ENCODE peak calls at places on chromosomes 13 and 19, in six cellular contexts. One of them, this sample, is unnamed.

GRCh38 chr19:51971624-51972023 is 15.0 kb downstream of the ZNF350 start:
- DNase-seq in GM23338: peak; percentile 22
- DNase-seq in transverse colon: no peak
- DNase-seq in spleen: no peak
- DNase-seq in stomach: no peak
- DNase-seq in K562: peak; percentile 32
- DNase-seq in this sample: no peak

GRCh38 chr19:41940443-41941409 is 12.5 kb upstream of the ERFL start:
- DNase-seq in GM23338: peak; percentile 17
- DNase-seq in transverse colon: no peak
- DNase-seq in spleen: peak; percentile 77
- DNase-seq in stomach: no peak
- DNase-seq in K562: no peak
- DNase-seq in this sample: peak; percentile 83

GRCh38 chr19:51701468-51702100 is 8.5 kb downstream of the SPACA6 start:
- DNase-seq in GM23338: no peak
- DNase-seq in transverse colon: no peak
- DNase-seq in spleen: no peak
- DNase-seq in stomach: no peak
- DNase-seq in K562: peak; percentile 89
- DNase-seq in this sample: no peak

GRCh38 chr13:79003989-79004550 is 345.1 kb upstream of the OBI1 start:
- DNase-seq in GM23338: no peak
- DNase-seq in transverse colon: no peak
- DNase-seq in spleen: no peak
- DNase-seq in stomach: no peak
- DNase-seq in K562: no peak
- DNase-seq in this sample: no peak

GRCh38 chr13:48126944-48127814 is 32.3 kb upstream of the MED4 start:
- DNase-seq in GM23338: peak; percentile 88
- DNase-seq in transverse colon: peak; percentile 19
- DNase-seq in spleen: no peak
- DNase-seq in stomach: peak; percentile 29
- DNase-seq in K562: peak; percentile 61
- DNase-seq in this sample: no peak

GRCh38 chr13:46721054-46721453 is 75.9 kb downstream of the ESD start:
- DNase-seq in GM23338: peak; percentile 73
- DNase-seq in transverse colon: peak; percentile 39
- DNase-seq in spleen: no peak
- DNase-seq in stomach: peak; percentile 53
- DNase-seq in K562: peak; percentile 50
- DNase-seq in this sample: peak; percentile 32

GRCh38 chr19:52748336-52748950 is 13.6 kb upstream of the ZNF611 start:
- DNase-seq in GM23338: peak; percentile 85
- DNase-seq in transverse colon: no peak
- DNase-seq in spleen: no peak
- DNase-seq in stomach: no peak
- DNase-seq in K562: peak; percentile 56
- DNase-seq in this sample: no peak

GRCh38 chr19:18894254-18895037 is 1.5 kb downstream of the CERS1 start:
- DNase-seq in GM23338: peak; percentile 68
- DNase-seq in transverse colon: no peak
- DNase-seq in spleen: peak; percentile 45
- DNase-seq in stomach: no peak
- DNase-seq in K562: peak; percentile 41
- DNase-seq in this sample: no peak

GRCh38 chr19:13398780-13399726 is 107.2 kb downstream of the CACNA1A start:
- DNase-seq in GM23338: no peak
- DNase-seq in transverse colon: no peak
- DNase-seq in spleen: no peak
- DNase-seq in stomach: no peak
- DNase-seq in K562: peak; percentile 62
- DNase-seq in this sample: no peak

GRCh38 chr13:63636231-63636993 is 2220.8 kb upstream of the PCDH20 start:
- DNase-seq in GM23338: peak; percentile 43
- DNase-seq in transverse colon: no peak
- DNase-seq in spleen: no peak
- DNase-seq in stomach: no peak
- DNase-seq in K562: no peak
- DNase-seq in this sample: no peak

GRCh38 chr13:111201304-111201940 is 86.3 kb downstream of the ARHGEF7 start:
- DNase-seq in GM23338: no peak
- DNase-seq in transverse colon: no peak
- DNase-seq in spleen: no peak
- DNase-seq in stomach: no peak
- DNase-seq in K562: no peak
- DNase-seq in this sample: no peak

GRCh38 chr19:51803529-51803928 is 8.6 kb downstream of the FPR3 start:
- DNase-seq in GM23338: peak; percentile 27
- DNase-seq in transverse colon: no peak
- DNase-seq in spleen: no peak
- DNase-seq in stomach: no peak
- DNase-seq in K562: peak; percentile 65
- DNase-seq in this sample: no peak

GRCh38 chr13:49714757-49715156 is 23.5 kb upstream of the EBPL start:
- DNase-seq in GM23338: no peak
- DNase-seq in transverse colon: no peak
- DNase-seq in spleen: no peak
- DNase-seq in stomach: no peak
- DNase-seq in K562: no peak
- DNase-seq in this sample: no peak

GRCh38 chr19:39928357-39928725 is 6.1 kb downstream of the FCGBP start:
- DNase-seq in GM23338: no peak
- DNase-seq in transverse colon: no peak
- DNase-seq in spleen: no peak
- DNase-seq in stomach: no peak
- DNase-seq in K562: no peak
- DNase-seq in this sample: no peak

GRCh38 chr19:10643968-10644290 is 10.2 kb upstream of the ILF3 start:
- DNase-seq in GM23338: no peak
- DNase-seq in transverse colon: no peak
- DNase-seq in spleen: no peak
- DNase-seq in stomach: no peak
- DNase-seq in K562: no peak
- DNase-seq in this sample: no peak

GRCh38 chr19:10646781-10647180 is 7.4 kb upstream of the ILF3 start:
- DNase-seq in GM23338: no peak
- DNase-seq in transverse colon: no peak
- DNase-seq in spleen: no peak
- DNase-seq in stomach: no peak
- DNase-seq in K562: no peak
- DNase-seq in this sample: no peak

GRCh38 chr19:10643166-10643967 is 10.8 kb upstream of the ILF3 start:
- DNase-seq in GM23338: no peak
- DNase-seq in transverse colon: no peak
- DNase-seq in spleen: no peak
- DNase-seq in stomach: no peak
- DNase-seq in K562: no peak
- DNase-seq in this sample: no peak

GRCh38 chr19:10642473-10642872 is 11.7 kb upstream of the ILF3 start:
- DNase-seq in GM23338: no peak
- DNase-seq in transverse colon: no peak
- DNase-seq in spleen: no peak
- DNase-seq in stomach: no peak
- DNase-seq in K562: no peak
- DNase-seq in this sample: no peak

DNA sequence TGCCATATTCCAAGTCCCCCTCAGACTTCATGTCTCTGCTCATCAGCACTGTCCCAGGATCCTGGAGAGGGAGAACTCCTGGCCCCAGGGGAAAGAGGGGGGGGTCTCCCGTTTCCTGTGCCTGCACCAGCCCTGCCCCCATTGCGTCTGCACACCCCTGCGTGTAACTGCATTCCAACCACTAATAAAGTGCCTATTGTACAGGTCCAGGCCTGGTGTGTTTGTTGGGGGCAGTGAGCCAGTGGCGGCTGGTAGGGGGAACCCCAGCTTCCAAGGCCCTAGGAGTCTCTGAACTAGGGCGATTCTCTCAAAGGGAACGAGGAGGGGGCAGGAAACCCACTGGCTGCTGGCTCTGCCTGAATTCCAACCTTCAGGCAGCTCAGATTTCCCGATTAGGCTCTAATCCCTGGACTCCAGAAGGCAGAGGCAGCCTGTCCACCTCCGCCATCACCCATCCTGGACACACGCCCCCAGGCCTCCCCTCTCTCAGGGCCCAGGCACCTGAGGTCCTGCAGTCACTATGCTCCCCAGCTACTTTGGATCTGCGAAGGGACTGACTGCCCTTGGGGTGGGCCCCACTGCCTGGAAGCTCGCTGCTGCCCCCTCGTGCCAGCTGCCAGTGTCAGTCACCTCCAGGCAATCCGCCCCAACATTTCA is 9.7 kb upstream of the ILF3 start:
- DNase-seq in GM23338: peak; percentile 94
- DNase-seq in transverse colon: peak; percentile 90
- DNase-seq in spleen: peak; percentile 96
- DNase-seq in stomach: peak; percentile 87
- DNase-seq in K562: peak; percentile 88
- DNase-seq in this sample: peak; percentile 89
- H3K4me3 ChIP-seq in GM23338: peak overlapping the region; percentile 21
- H3K4me3 ChIP-seq in transverse colon: no peak overlapping the region
- H3K4me3 ChIP-seq in spleen: no peak overlapping the region
- H3K4me3 ChIP-seq in stomach: no peak overlapping the region
- H3K4me3 ChIP-seq in K562: no peak overlapping the region
- H3K4me3 ChIP-seq in this sample: no peak overlapping the region

DNA sequence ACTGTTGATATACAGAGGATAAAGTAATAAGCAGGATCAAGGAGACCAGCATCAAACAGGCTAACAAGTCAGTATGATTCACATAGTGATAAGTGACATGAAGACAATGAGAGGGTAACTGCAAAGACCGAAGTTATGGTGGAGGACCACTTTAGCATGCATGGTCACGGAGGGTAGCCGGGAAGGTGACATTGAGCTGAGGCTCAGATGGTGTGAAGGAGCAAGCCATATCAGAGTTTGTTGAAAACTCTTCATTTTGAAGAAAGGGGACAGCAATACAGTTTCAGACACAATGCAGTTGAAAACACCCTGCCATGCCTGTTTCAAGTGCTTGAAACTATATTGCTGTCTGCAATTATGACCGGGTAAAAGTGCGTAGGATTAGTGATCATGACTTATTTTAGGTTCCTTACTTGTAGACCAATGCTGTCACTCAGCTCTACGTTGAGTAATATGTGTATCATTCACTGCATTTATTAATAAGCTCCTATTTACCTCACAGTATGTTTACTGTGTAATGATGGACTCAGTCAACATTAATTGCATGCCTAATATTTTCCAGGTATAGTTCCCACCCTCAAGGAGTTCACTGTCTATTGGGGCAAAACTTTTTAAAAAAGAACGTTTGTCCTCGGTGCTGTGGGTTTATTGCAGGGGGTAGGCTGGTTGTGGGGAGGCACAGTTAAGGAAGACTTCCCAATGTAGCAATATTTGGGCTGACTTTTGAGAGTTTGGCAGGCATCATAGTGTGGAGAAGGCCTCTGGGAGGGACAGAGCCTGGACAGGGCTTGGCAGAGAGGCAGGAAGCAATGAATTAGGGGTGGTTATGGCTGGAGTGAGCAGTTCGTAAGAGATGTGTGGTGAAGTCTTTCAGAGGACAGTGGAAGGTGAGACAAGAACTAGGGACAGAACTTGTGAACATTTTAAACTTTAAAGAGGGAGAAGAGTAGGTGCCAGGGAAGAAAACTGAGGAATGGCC is 3.2 kb downstream of the UBAC2 start:
- DNase-seq in GM23338: no peak
- DNase-seq in transverse colon: no peak
- DNase-seq in spleen: no peak
- DNase-seq in stomach: no peak
- DNase-seq in K562: no peak
- DNase-seq in this sample: no peak
- H3K4me1 ChIP-seq in GM23338: peaks cover 7% of the 10 kb centered on the region
- H3K4me1 ChIP-seq in transverse colon: peaks cover 34% of the 10 kb centered on the region
- H3K4me1 ChIP-seq in spleen: peaks cover 43% of the 10 kb centered on the region
- H3K4me1 ChIP-seq in stomach: peaks cover 10% of the 10 kb centered on the region
- H3K4me1 ChIP-seq in K562: peaks cover 13% of the 10 kb centered on the region
- H3K4me1 ChIP-seq in this sample: peaks cover 41% of the 10 kb centered on the region

DNA sequence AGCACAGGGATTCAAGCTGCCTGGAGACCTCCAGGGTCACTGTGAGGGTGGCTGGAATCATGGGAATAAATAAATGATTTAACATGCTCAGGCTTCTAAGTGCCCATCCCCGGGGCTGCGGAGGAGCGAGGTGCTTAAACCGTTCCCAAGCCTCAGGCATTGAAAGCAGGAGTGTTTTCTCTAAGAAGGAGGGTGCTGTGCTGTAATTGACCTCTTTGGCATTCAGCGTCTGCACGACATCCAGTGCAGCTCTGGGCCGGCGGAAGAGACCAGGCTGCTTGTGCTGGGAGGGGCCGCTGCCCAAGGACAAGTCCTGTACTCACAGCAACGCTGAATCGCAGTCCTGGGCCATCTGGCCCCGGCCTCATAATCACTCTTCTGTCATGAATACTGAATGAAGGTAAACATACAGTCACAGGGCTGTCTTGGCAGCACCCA is 24.9 kb downstream of the GPR42 start:
- DNase-seq in GM23338: no peak
- DNase-seq in transverse colon: peak; percentile 20
- DNase-seq in spleen: no peak
- DNase-seq in stomach: peak; percentile 43
- DNase-seq in K562: no peak
- DNase-seq in this sample: peak; percentile 43
- TF ChIP-seq POLR2AphosphoS5 in GM23338: no peak
- TF ChIP-seq POLR2AphosphoS5 in transverse colon: no peak
- TF ChIP-seq POLR2AphosphoS5 in spleen: no peak
- TF ChIP-seq POLR2AphosphoS5 in stomach: no peak
- TF ChIP-seq POLR2AphosphoS5 in K562: no peak
- TF ChIP-seq POLR2AphosphoS5 in this sample: no peak

DNA sequence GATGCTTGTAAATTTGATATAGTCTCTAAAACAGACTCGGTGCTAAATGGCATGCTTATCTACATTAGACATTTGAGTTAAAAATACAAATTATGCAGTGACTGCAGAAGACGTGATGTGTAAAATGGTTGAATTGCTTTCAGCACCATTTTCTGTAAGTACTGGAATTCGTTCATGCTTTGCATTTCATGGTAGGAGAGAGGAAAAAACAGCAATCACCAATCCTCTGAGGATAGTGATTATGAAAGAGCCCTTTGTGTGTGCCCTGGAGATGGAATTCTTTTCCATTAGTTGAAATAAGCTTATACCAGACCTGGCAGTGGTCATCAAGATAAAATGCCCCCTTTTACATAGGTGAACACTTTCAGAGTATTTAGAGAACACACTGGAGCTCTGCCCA is 1.7 kb downstream of the CNMD start:
- DNase-seq in GM23338: no peak
- DNase-seq in transverse colon: no peak
- DNase-seq in spleen: no peak
- DNase-seq in stomach: no peak
- DNase-seq in K562: no peak
- DNase-seq in this sample: no peak
- H3K4me3 ChIP-seq in GM23338: peak overlapping the region; percentile 82
- H3K4me3 ChIP-seq in transverse colon: no peak overlapping the region
- H3K4me3 ChIP-seq in spleen: no peak overlapping the region
- H3K4me3 ChIP-seq in stomach: no peak overlapping the region
- H3K4me3 ChIP-seq in K562: no peak overlapping the region
- H3K4me3 ChIP-seq in this sample: no peak overlapping the region